ENCODE peak calls at places on chromosomes 4 and X, in eight cellular contexts. One of them, this sample, is unnamed.

GRCh38 chr4:28427306-28428085 is 1566.9 kb downstream of the STIM2 start:
- DNase-seq in C1 segment of cervical spinal cord: no peak
- DNase-seq in activated CD4-positive, alpha-beta T cell treated with anti-CD3 and anti-CD28 coated beads, Interleukin-2, amount 10 ng/mL, durations not matched to agents 7 days and 5 days: no peak
- DNase-seq in CD8-positive, alpha-beta memory T cell: no peak
- DNase-seq in activated CD4-positive, CD25-positive, alpha-beta regulatory T cell treated with anti-CD3 and anti-CD28 coated beads, Interleukin-2, amount 50 U/mL, for 72 hours: no peak
- DNase-seq in caudate nucleus: no peak
- DNase-seq in EH: peak
- DNase-seq in head of caudate nucleus: no peak
- DNase-seq in this sample: no peak

GRCh38 chr4:117676153-117676552 is 358.1 kb upstream of the NDST3 start:
- DNase-seq in head of caudate nucleus: no peak
- DNase-seq in activated CD4-positive, alpha-beta T cell treated with anti-CD3 and anti-CD28 coated beads, Interleukin-2, amount 10 ng/mL, durations not matched to agents 7 days and 5 days: no peak
- DNase-seq in activated CD4-positive, CD25-positive, alpha-beta regulatory T cell treated with anti-CD3 and anti-CD28 coated beads, Interleukin-2, amount 50 U/mL, for 72 hours: no peak
- DNase-seq in EH: no peak
- DNase-seq in C1 segment of cervical spinal cord: no peak
- DNase-seq in CD8-positive, alpha-beta memory T cell: no peak
- DNase-seq in caudate nucleus: no peak
- DNase-seq in this sample: no peak

GRCh38 chr4:129545599-129546278 is 449.8 kb downstream of the C4orf33 start:
- DNase-seq in activated CD4-positive, alpha-beta T cell treated with anti-CD3 and anti-CD28 coated beads, Interleukin-2, amount 10 ng/mL, durations not matched to agents 7 days and 5 days: no peak
- DNase-seq in CD8-positive, alpha-beta memory T cell: no peak
- DNase-seq in EH: no peak
- DNase-seq in head of caudate nucleus: no peak
- DNase-seq in C1 segment of cervical spinal cord: no peak
- DNase-seq in caudate nucleus: no peak
- DNase-seq in activated CD4-positive, CD25-positive, alpha-beta regulatory T cell treated with anti-CD3 and anti-CD28 coated beads, Interleukin-2, amount 50 U/mL, for 72 hours: no peak
- DNase-seq in this sample: peak

GRCh38 chr4:117447925-117448324 is 362.5 kb upstream of the TRAM1L1 start:
- DNase-seq in head of caudate nucleus: no peak
- DNase-seq in activated CD4-positive, CD25-positive, alpha-beta regulatory T cell treated with anti-CD3 and anti-CD28 coated beads, Interleukin-2, amount 50 U/mL, for 72 hours: no peak
- DNase-seq in caudate nucleus: no peak
- DNase-seq in EH: no peak
- DNase-seq in C1 segment of cervical spinal cord: no peak
- DNase-seq in CD8-positive, alpha-beta memory T cell: no peak
- DNase-seq in activated CD4-positive, alpha-beta T cell treated with anti-CD3 and anti-CD28 coated beads, Interleukin-2, amount 10 ng/mL, durations not matched to agents 7 days and 5 days: peak
- DNase-seq in this sample: no peak

GRCh38 chr4:147825451-147826287 is 93.8 kb downstream of the ARHGAP10 start:
- DNase-seq in C1 segment of cervical spinal cord: no peak
- DNase-seq in EH: no peak
- DNase-seq in head of caudate nucleus: peak
- DNase-seq in activated CD4-positive, alpha-beta T cell treated with anti-CD3 and anti-CD28 coated beads, Interleukin-2, amount 10 ng/mL, durations not matched to agents 7 days and 5 days: no peak
- DNase-seq in caudate nucleus: peak
- DNase-seq in CD8-positive, alpha-beta memory T cell: no peak
- DNase-seq in activated CD4-positive, CD25-positive, alpha-beta regulatory T cell treated with anti-CD3 and anti-CD28 coated beads, Interleukin-2, amount 50 U/mL, for 72 hours: no peak
- DNase-seq in this sample: peak

GRCh38 chr4:138242076-138242829 is at the start of gene SLC7A11:
- DNase-seq in EH: peak
- DNase-seq in head of caudate nucleus: peak
- DNase-seq in caudate nucleus: peak
- DNase-seq in activated CD4-positive, alpha-beta T cell treated with anti-CD3 and anti-CD28 coated beads, Interleukin-2, amount 10 ng/mL, durations not matched to agents 7 days and 5 days: peak
- DNase-seq in CD8-positive, alpha-beta memory T cell: peak
- DNase-seq in activated CD4-positive, CD25-positive, alpha-beta regulatory T cell treated with anti-CD3 and anti-CD28 coated beads, Interleukin-2, amount 50 U/mL, for 72 hours: no peak
- DNase-seq in C1 segment of cervical spinal cord: no peak
- DNase-seq in this sample: peak

GRCh38 chrX:18890724-18891560 is 93.0 kb downstream of the PHKA2 start:
- DNase-seq in C1 segment of cervical spinal cord: no peak
- DNase-seq in EH: no peak
- DNase-seq in caudate nucleus: peak
- DNase-seq in head of caudate nucleus: peak
- DNase-seq in activated CD4-positive, CD25-positive, alpha-beta regulatory T cell treated with anti-CD3 and anti-CD28 coated beads, Interleukin-2, amount 50 U/mL, for 72 hours: no peak
- DNase-seq in activated CD4-positive, alpha-beta T cell treated with anti-CD3 and anti-CD28 coated beads, Interleukin-2, amount 10 ng/mL, durations not matched to agents 7 days and 5 days: no peak
- DNase-seq in CD8-positive, alpha-beta memory T cell: no peak
- DNase-seq in this sample: no peak

GRCh38 chrX:37347420-37347819 is 1.7 kb upstream of the PRRG1 start:
- DNase-seq in activated CD4-positive, CD25-positive, alpha-beta regulatory T cell treated with anti-CD3 and anti-CD28 coated beads, Interleukin-2, amount 50 U/mL, for 72 hours: no peak
- DNase-seq in caudate nucleus: no peak
- DNase-seq in C1 segment of cervical spinal cord: no peak
- DNase-seq in head of caudate nucleus: no peak
- DNase-seq in EH: peak
- DNase-seq in activated CD4-positive, alpha-beta T cell treated with anti-CD3 and anti-CD28 coated beads, Interleukin-2, amount 10 ng/mL, durations not matched to agents 7 days and 5 days: no peak
- DNase-seq in CD8-positive, alpha-beta memory T cell: no peak
- DNase-seq in this sample: no peak

GRCh38 chr4:52936729-52937128 is 74.6 kb downstream of the RASL11B start:
- DNase-seq in EH: no peak
- DNase-seq in C1 segment of cervical spinal cord: no peak
- DNase-seq in activated CD4-positive, alpha-beta T cell treated with anti-CD3 and anti-CD28 coated beads, Interleukin-2, amount 10 ng/mL, durations not matched to agents 7 days and 5 days: no peak
- DNase-seq in activated CD4-positive, CD25-positive, alpha-beta regulatory T cell treated with anti-CD3 and anti-CD28 coated beads, Interleukin-2, amount 50 U/mL, for 72 hours: no peak
- DNase-seq in caudate nucleus: no peak
- DNase-seq in head of caudate nucleus: no peak
- DNase-seq in CD8-positive, alpha-beta memory T cell: no peak
- DNase-seq in this sample: no peak

GRCh38 chrX:50471390-50471789 is 765 bp upstream of the DGKK start:
- DNase-seq in EH: no peak
- DNase-seq in CD8-positive, alpha-beta memory T cell: no peak
- DNase-seq in activated CD4-positive, CD25-positive, alpha-beta regulatory T cell treated with anti-CD3 and anti-CD28 coated beads, Interleukin-2, amount 50 U/mL, for 72 hours: no peak
- DNase-seq in head of caudate nucleus: no peak
- DNase-seq in caudate nucleus: no peak
- DNase-seq in activated CD4-positive, alpha-beta T cell treated with anti-CD3 and anti-CD28 coated beads, Interleukin-2, amount 10 ng/mL, durations not matched to agents 7 days and 5 days: no peak
- DNase-seq in C1 segment of cervical spinal cord: no peak
- DNase-seq in this sample: no peak

GRCh38 chr4:48237996-48238645 is 31.5 kb downstream of the TEC start:
- DNase-seq in head of caudate nucleus: no peak
- DNase-seq in caudate nucleus: no peak
- DNase-seq in activated CD4-positive, CD25-positive, alpha-beta regulatory T cell treated with anti-CD3 and anti-CD28 coated beads, Interleukin-2, amount 50 U/mL, for 72 hours: no peak
- DNase-seq in CD8-positive, alpha-beta memory T cell: no peak
- DNase-seq in activated CD4-positive, alpha-beta T cell treated with anti-CD3 and anti-CD28 coated beads, Interleukin-2, amount 10 ng/mL, durations not matched to agents 7 days and 5 days: no peak
- DNase-seq in EH: no peak
- DNase-seq in C1 segment of cervical spinal cord: no peak
- DNase-seq in this sample: no peak